ENCODE peak calls at places on chromosomes 7 and 10, in four cellular contexts. One of them, this sample, is unnamed.
A peak's percentile ranks its signal among the peaks of the same experiment; 100 is the strongest.

GRCh38 chr7:140003913-140004382 is 58.8 kb downstream of the PARP12 start:
- DNase-seq in EL: peak; percentile 60
- DNase-seq in H9: peak; percentile 62
- DNase-seq in stimulated activated CD4-positive, alpha-beta T cell treated with anti-CD3 and anti-CD28 coated beads, Interleukin-2, amount 100 ng/mL, for 24 hours: peak; percentile 25
- DNase-seq in this sample: peak; percentile 77

GRCh38 chr10:100970076-100970913 is 991 bp downstream of the SEMA4G start:
- DNase-seq in EL: no peak
- DNase-seq in H9: peak; percentile 57
- DNase-seq in stimulated activated CD4-positive, alpha-beta T cell treated with anti-CD3 and anti-CD28 coated beads, Interleukin-2, amount 100 ng/mL, for 24 hours: no peak
- DNase-seq in this sample: peak; percentile 78

GRCh38 chr10:88974446-88975376 is 15.9 kb upstream of the FAS start:
- DNase-seq in EL: no peak
- DNase-seq in H9: no peak
- DNase-seq in stimulated activated CD4-positive, alpha-beta T cell treated with anti-CD3 and anti-CD28 coated beads, Interleukin-2, amount 100 ng/mL, for 24 hours: no peak
- DNase-seq in this sample: no peak

GRCh38 chr10:61992059-61992460 is 90.6 kb downstream of the ARID5B start:
- DNase-seq in EL: peak; percentile 37
- DNase-seq in H9: no peak
- DNase-seq in stimulated activated CD4-positive, alpha-beta T cell treated with anti-CD3 and anti-CD28 coated beads, Interleukin-2, amount 100 ng/mL, for 24 hours: peak; percentile 35
- DNase-seq in this sample: no peak

GRCh38 chr10:10209152-10209551 is 808.5 kb upstream of the CELF2 start:
- DNase-seq in EL: peak; percentile 18
- DNase-seq in H9: no peak
- DNase-seq in stimulated activated CD4-positive, alpha-beta T cell treated with anti-CD3 and anti-CD28 coated beads, Interleukin-2, amount 100 ng/mL, for 24 hours: no peak
- DNase-seq in this sample: no peak

GRCh38 chr7:101225650-101226049 is 7.7 kb downstream of the ZNHIT1 start:
- DNase-seq in EL: no peak
- DNase-seq in H9: no peak
- DNase-seq in stimulated activated CD4-positive, alpha-beta T cell treated with anti-CD3 and anti-CD28 coated beads, Interleukin-2, amount 100 ng/mL, for 24 hours: no peak
- DNase-seq in this sample: no peak

GRCh38 chr10:7689591-7689990 is 13.5 kb upstream of the ITIH2 start:
- DNase-seq in EL: no peak
- DNase-seq in H9: no peak
- DNase-seq in stimulated activated CD4-positive, alpha-beta T cell treated with anti-CD3 and anti-CD28 coated beads, Interleukin-2, amount 100 ng/mL, for 24 hours: no peak
- DNase-seq in this sample: no peak

GRCh38 chr10:103451091-103451801 is 924 bp downstream of the CALHM2 start:
- DNase-seq in EL: peak; percentile 90
- DNase-seq in H9: no peak
- DNase-seq in stimulated activated CD4-positive, alpha-beta T cell treated with anti-CD3 and anti-CD28 coated beads, Interleukin-2, amount 100 ng/mL, for 24 hours: peak; percentile 40
- DNase-seq in this sample: peak; percentile 64

GRCh38 chr10:109587366-109587765 is 335.9 kb downstream of the XPNPEP1 start:
- DNase-seq in EL: no peak
- DNase-seq in H9: no peak
- DNase-seq in stimulated activated CD4-positive, alpha-beta T cell treated with anti-CD3 and anti-CD28 coated beads, Interleukin-2, amount 100 ng/mL, for 24 hours: no peak
- DNase-seq in this sample: no peak

GRCh38 chr7:45653209-45653907 is 79.2 kb downstream of the ADCY1 start:
- DNase-seq in EL: no peak
- DNase-seq in H9: no peak
- DNase-seq in stimulated activated CD4-positive, alpha-beta T cell treated with anti-CD3 and anti-CD28 coated beads, Interleukin-2, amount 100 ng/mL, for 24 hours: no peak
- DNase-seq in this sample: no peak

GRCh38 chr10:130787252-130787651 is 524.3 kb downstream of the TCERG1L start:
- DNase-seq in EL: no peak
- DNase-seq in H9: no peak
- DNase-seq in stimulated activated CD4-positive, alpha-beta T cell treated with anti-CD3 and anti-CD28 coated beads, Interleukin-2, amount 100 ng/mL, for 24 hours: no peak
- DNase-seq in this sample: no peak

GRCh38 chr10:10782603-10783002 is 235.1 kb upstream of the CELF2 start:
- DNase-seq in EL: peak; percentile 74
- DNase-seq in H9: no peak
- DNase-seq in stimulated activated CD4-positive, alpha-beta T cell treated with anti-CD3 and anti-CD28 coated beads, Interleukin-2, amount 100 ng/mL, for 24 hours: no peak
- DNase-seq in this sample: no peak